ENCODE peak calls at places on chromosome 3, in nine cellular contexts. L is foreskin melanocyte; N is WTC11; D is naive thymus-derived CD8-positive, alpha-beta T cell; B is stimulated activated naive B cell treated with anti-CD40 and anti-IgM and Interleukin-4, amounts not matched to agents 10 μg/mL and 1 μg/mL and 100 μg/mL, for 72 hours; U is astrocyte of the spinal cord; O is HEK293T; Q is AG08396; F is T follicular helper cell. C is an unnamed sample.

GRCh38 chr3:127671523-127672428 is 976 bp upstream of the ABTB1 start:
- DNase-seq in L (no peak), N (no peak), D (peak; percentile 62), B (peak; percentile 27), U (no peak), O (no peak), Q (peak; percentile 49), F (peak; percentile 21), C (peak; percentile 16)

GRCh38 chr3:188229177-188229576 is 75.2 kb downstream of the LPP start:
- DNase-seq in L (no peak), N (no peak), D (no peak), B (no peak), U (no peak), O (no peak), Q (no peak), F (no peak), C (no peak)

GRCh38 chr3:170918715-170919114 is 10.3 kb upstream of the EIF5A2 start:
- DNase-seq in L (no peak), N (no peak), D (no peak), B (no peak), U (no peak), O (no peak), Q (no peak), F (no peak), C (no peak)

GRCh38 chr3:55538158-55538557 is 51.1 kb upstream of the WNT5A start:
- DNase-seq in L (no peak), N (no peak), D (no peak), B (no peak), U (no peak), O (no peak), Q (no peak), F (no peak), C (no peak)

GRCh38 chr3:86949850-86950249 is 41.1 kb downstream of the VGLL3 start:
- DNase-seq in L (no peak), N (no peak), D (no peak), B (no peak), U (no peak), O (no peak), Q (no peak), F (no peak), C (no peak)

GRCh38 chr3:59163953-59164352 is 114.1 kb upstream of the CFAP20DC start:
- DNase-seq in L (no peak), N (no peak), D (no peak), B (no peak), U (no peak), O (no peak), Q (no peak), F (no peak), C (no peak)

GRCh38 chr3:152202976-152203626 is 65.6 kb upstream of the MBNL1 start:
- DNase-seq in L (no peak), N (no peak), D (no peak), B (no peak), U (no peak), O (no peak), Q (no peak), F (no peak), C (peak; percentile 54)

GRCh38 chr3:186825294-186825821 is 17.2 kb upstream of the ADIPOQ start:
- DNase-seq in L (no peak), N (peak; percentile 64), D (no peak), B (peak; percentile 22), U (peak; percentile 81), O (no peak), Q (peak; percentile 73), F (no peak), C (no peak)

GRCh38 chr3:138459619-138460535 is 25.5 kb downstream of the ESYT3 start:
- DNase-seq in L (no peak), N (no peak), D (no peak), B (no peak), U (no peak), O (no peak), Q (no peak), F (no peak), C (no peak)

GRCh38 chr3:45555154-45555591 is 39.4 kb upstream of the LIMD1 start:
- DNase-seq in L (no peak), N (no peak), D (no peak), B (no peak), U (no peak), O (no peak), Q (no peak), F (no peak), C (no peak)

GRCh38 chr3:61111764-61112163 is 139.5 kb downstream of the FHIT start:
- DNase-seq in L (no peak), N (no peak), D (no peak), B (no peak), U (no peak), O (no peak), Q (no peak), F (no peak), C (no peak)

GRCh38 chr3:151437047-151437446 is 23.8 kb downstream of the IGSF10 start:
- DNase-seq in L (no peak), N (no peak), D (no peak), B (no peak), U (no peak), O (no peak), Q (no peak), F (no peak), C (no peak)

GRCh38 chr3:16480861-16481569 is 32.5 kb downstream of the RFTN1 start:
- DNase-seq in L (no peak), N (no peak), D (no peak), B (no peak), U (peak; percentile 46), O (no peak), Q (no peak), F (no peak), C (no peak)

GRCh38 chr3:65406470-65406869 is 632.2 kb downstream of the MAGI1 start:
- DNase-seq in L (no peak), N (no peak), D (no peak), B (no peak), U (no peak), O (no peak), Q (no peak), F (no peak), C (no peak)

GRCh38 chr3:188584958-188585689 is 431.2 kb downstream of the LPP start:
- DNase-seq in L (no peak), N (no peak), D (no peak), B (no peak), U (peak; percentile 49), O (no peak), Q (no peak), F (no peak), C (peak; percentile 5)

GRCh38 chr3:61589856-61590255 is 28.5 kb downstream of the PTPRG start:
- DNase-seq in L (no peak), N (no peak), D (no peak), B (no peak), U (peak; percentile 55), O (no peak), Q (peak; percentile 43), F (no peak), C (no peak)

GRCh38 chr3:141728355-141728892 is 9.7 kb upstream of the RNF7 start:
- DNase-seq in L (no peak), N (no peak), D (no peak), B (no peak), U (no peak), O (no peak), Q (no peak), F (no peak), C (peak; percentile 51)

GRCh38 chr3:123405021-123405420 is 43.9 kb downstream of the ADCY5 start:
- DNase-seq in L (no peak), N (no peak), D (no peak), B (no peak), U (no peak), O (no peak), Q (no peak), F (no peak), C (no peak)

GRCh38 chr3:38561746-38562466 is 65.8 kb downstream of the EXOG start:
- DNase-seq in L (no peak), N (no peak), D (no peak), B (no peak), U (no peak), O (no peak), Q (no peak), F (no peak), C (no peak)

GRCh38 chr3:177468331-177468730 is 271.0 kb upstream of the TBL1XR1 start:
- DNase-seq in L (no peak), N (no peak), D (no peak), B (no peak), U (peak; percentile 99), O (no peak), Q (peak; percentile 70), F (no peak), C (no peak)

GRCh38 chr3:13879102-13879945 is 547 bp downstream of the WNT7A start:
- DNase-seq in L (no peak), N (peak; percentile 44), D (no peak), B (no peak), U (no peak), O (peak; percentile 21), Q (no peak), F (no peak), C (no peak)

GRCh38 chr3:193878051-193878838 is 257.7 kb upstream of the HES1 start:
- DNase-seq in L (no peak), N (no peak), D (no peak), B (no peak), U (no peak), O (no peak), Q (no peak), F (no peak), C (no peak)

GRCh38 chr3:136772709-136773108 is 20.5 kb upstream of the STAG1 start:
- DNase-seq in L (no peak), N (no peak), D (no peak), B (no peak), U (no peak), O (no peak), Q (peak; percentile 42), F (no peak), C (no peak)

GRCh38 chr3:132595036-132595435 is 2.0 kb upstream of the ACKR4 start:
- DNase-seq in L (peak; percentile 53), N (no peak), D (no peak), B (no peak), U (peak; percentile 41), O (no peak), Q (peak; percentile 24), F (no peak), C (no peak)

GRCh38 chr3:169236662-169237174 is 426.8 kb downstream of the MECOM start:
- DNase-seq in L (no peak), N (no peak), D (no peak), B (no peak), U (no peak), O (no peak), Q (no peak), F (no peak), C (no peak)

GRCh38 chr3:104673981-104674380 is 692.7 kb upstream of the ALCAM start:
- DNase-seq in L (no peak), N (no peak), D (no peak), B (no peak), U (peak; percentile 5), O (no peak), Q (no peak), F (no peak), C (no peak)

GRCh38 chr3:156820687-156821070 is 5.5 kb upstream of the LEKR1 start:
- DNase-seq in L (no peak), N (no peak), D (no peak), B (no peak), U (peak; percentile 40), O (no peak), Q (no peak), F (no peak), C (no peak)

GRCh38 chr3:5580821-5581220 is 393.3 kb downstream of the EDEM1 start:
- DNase-seq in L (no peak), N (no peak), D (no peak), B (no peak), U (no peak), O (no peak), Q (no peak), F (no peak), C (no peak)

GRCh38 chr3:168847293-168847883 is 751.7 kb upstream of the GOLIM4 start:
- DNase-seq in L (peak; percentile 22), N (no peak), D (no peak), B (no peak), U (peak; percentile 66), O (peak; percentile 29), Q (peak; percentile 25), F (no peak), C (peak; percentile 69)

GRCh38 chr3:12046406-12046805 is 42.2 kb downstream of the SYN2 start:
- DNase-seq in L (no peak), N (no peak), D (no peak), B (no peak), U (peak; percentile 6), O (peak; percentile 10), Q (no peak), F (no peak), C (peak; percentile 25)

GRCh38 chr3:57048052-57048671 is 12.3 kb upstream of the SPATA12 start:
- DNase-seq in L (no peak), N (no peak), D (no peak), B (no peak), U (no peak), O (no peak), Q (no peak), F (no peak), C (peak; percentile 17)